ENCODE peak calls at places on chromosome 21, in four cellular contexts. One of them, this sample, is unnamed.

GRCh38 chr21:36478207-36478701 is 1.7 kb downstream of the CLDN14 start:
- DNase-seq in GM10248: no peak
- DNase-seq in T-helper 1 cell: no peak
- DNase-seq in stimulated activated CD4-positive, alpha-beta T cell treated with anti-CD3 and anti-CD28 coated beads, Interleukin-1b, Interleukin-23, amount 100 ng/mL, for 48 hours: peak; percentile 65
- DNase-seq in this sample: no peak

GRCh38 chr21:24759348-24760118 is 847.7 kb downstream of the MRPL39 start:
- DNase-seq in GM10248: no peak
- DNase-seq in stimulated activated CD4-positive, alpha-beta T cell treated with anti-CD3 and anti-CD28 coated beads, Interleukin-1b, Interleukin-23, amount 100 ng/mL, for 48 hours: no peak
- DNase-seq in T-helper 1 cell: no peak
- DNase-seq in this sample: no peak

GRCh38 chr21:43933146-43933673 is 68.2 kb downstream of the AGPAT3 start:
- DNase-seq in GM10248: no peak
- DNase-seq in stimulated activated CD4-positive, alpha-beta T cell treated with anti-CD3 and anti-CD28 coated beads, Interleukin-1b, Interleukin-23, amount 100 ng/mL, for 48 hours: no peak
- DNase-seq in T-helper 1 cell: no peak
- DNase-seq in this sample: no peak

GRCh38 chr21:45862544-45863207 is 118.9 kb upstream of the COL6A1 start:
- DNase-seq in T-helper 1 cell: no peak
- DNase-seq in stimulated activated CD4-positive, alpha-beta T cell treated with anti-CD3 and anti-CD28 coated beads, Interleukin-1b, Interleukin-23, amount 100 ng/mL, for 48 hours: no peak
- DNase-seq in GM10248: no peak
- DNase-seq in this sample: no peak

GRCh38 chr21:45135868-45136267 is 61.5 kb downstream of the ADARB1 start:
- DNase-seq in GM10248: no peak
- DNase-seq in T-helper 1 cell: no peak
- DNase-seq in stimulated activated CD4-positive, alpha-beta T cell treated with anti-CD3 and anti-CD28 coated beads, Interleukin-1b, Interleukin-23, amount 100 ng/mL, for 48 hours: no peak
- DNase-seq in this sample: no peak

GRCh38 chr21:31397515-31397926 is 53.5 kb upstream of the TIAM1 start:
- DNase-seq in T-helper 1 cell: no peak
- DNase-seq in GM10248: no peak
- DNase-seq in stimulated activated CD4-positive, alpha-beta T cell treated with anti-CD3 and anti-CD28 coated beads, Interleukin-1b, Interleukin-23, amount 100 ng/mL, for 48 hours: no peak
- DNase-seq in this sample: no peak

GRCh38 chr21:28959367-28960099 is 33.1 kb downstream of the LTN1 start:
- DNase-seq in stimulated activated CD4-positive, alpha-beta T cell treated with anti-CD3 and anti-CD28 coated beads, Interleukin-1b, Interleukin-23, amount 100 ng/mL, for 48 hours: no peak
- DNase-seq in T-helper 1 cell: no peak
- DNase-seq in GM10248: no peak
- DNase-seq in this sample: no peak

GRCh38 chr21:42513151-42513984 is at the start of gene SLC37A1:
- DNase-seq in GM10248: peak; percentile 69
- DNase-seq in stimulated activated CD4-positive, alpha-beta T cell treated with anti-CD3 and anti-CD28 coated beads, Interleukin-1b, Interleukin-23, amount 100 ng/mL, for 48 hours: no peak
- DNase-seq in T-helper 1 cell: no peak
- DNase-seq in this sample: peak; percentile 35

GRCh38 chr21:45580576-45581321 is 38.5 kb upstream of the SLC19A1 start:
- DNase-seq in stimulated activated CD4-positive, alpha-beta T cell treated with anti-CD3 and anti-CD28 coated beads, Interleukin-1b, Interleukin-23, amount 100 ng/mL, for 48 hours: no peak
- DNase-seq in T-helper 1 cell: no peak
- DNase-seq in GM10248: no peak
- DNase-seq in this sample: no peak

GRCh38 chr21:16502897-16503296 is 773.1 kb downstream of the USP25 start:
- DNase-seq in GM10248: no peak
- DNase-seq in stimulated activated CD4-positive, alpha-beta T cell treated with anti-CD3 and anti-CD28 coated beads, Interleukin-1b, Interleukin-23, amount 100 ng/mL, for 48 hours: no peak
- DNase-seq in T-helper 1 cell: no peak
- DNase-seq in this sample: no peak

GRCh38 chr21:28554660-28555475 is 437.8 kb downstream of the LTN1 start:
- DNase-seq in stimulated activated CD4-positive, alpha-beta T cell treated with anti-CD3 and anti-CD28 coated beads, Interleukin-1b, Interleukin-23, amount 100 ng/mL, for 48 hours: no peak
- DNase-seq in GM10248: no peak
- DNase-seq in T-helper 1 cell: no peak
- DNase-seq in this sample: no peak

GRCh38 chr21:15063081-15063820 is 1.5 kb downstream of the NRIP1 start:
- DNase-seq in stimulated activated CD4-positive, alpha-beta T cell treated with anti-CD3 and anti-CD28 coated beads, Interleukin-1b, Interleukin-23, amount 100 ng/mL, for 48 hours: peak; percentile 16
- DNase-seq in GM10248: no peak
- DNase-seq in T-helper 1 cell: no peak
- DNase-seq in this sample: no peak

GRCh38 chr21:39373634-39374033 is 24.7 kb upstream of the HMGN1 start:
- DNase-seq in GM10248: no peak
- DNase-seq in T-helper 1 cell: no peak
- DNase-seq in stimulated activated CD4-positive, alpha-beta T cell treated with anti-CD3 and anti-CD28 coated beads, Interleukin-1b, Interleukin-23, amount 100 ng/mL, for 48 hours: no peak
- DNase-seq in this sample: no peak

GRCh38 chr21:34726627-34727337 is 58.0 kb downstream of the CLIC6 start:
- DNase-seq in stimulated activated CD4-positive, alpha-beta T cell treated with anti-CD3 and anti-CD28 coated beads, Interleukin-1b, Interleukin-23, amount 100 ng/mL, for 48 hours: no peak
- DNase-seq in T-helper 1 cell: no peak
- DNase-seq in GM10248: no peak
- DNase-seq in this sample: no peak

GRCh38 chr21:44314561-44314960 is 14.7 kb downstream of the PFKL start:
- DNase-seq in T-helper 1 cell: no peak
- DNase-seq in stimulated activated CD4-positive, alpha-beta T cell treated with anti-CD3 and anti-CD28 coated beads, Interleukin-1b, Interleukin-23, amount 100 ng/mL, for 48 hours: no peak
- DNase-seq in GM10248: no peak
- DNase-seq in this sample: no peak

GRCh38 chr21:25772680-25773079 is 37.9 kb downstream of the GABPA start:
- DNase-seq in GM10248: no peak
- DNase-seq in stimulated activated CD4-positive, alpha-beta T cell treated with anti-CD3 and anti-CD28 coated beads, Interleukin-1b, Interleukin-23, amount 100 ng/mL, for 48 hours: no peak
- DNase-seq in T-helper 1 cell: no peak
- DNase-seq in this sample: no peak

GRCh38 chr21:39845581-39846130 is 21.6 kb upstream of the PCP4 start:
- DNase-seq in stimulated activated CD4-positive, alpha-beta T cell treated with anti-CD3 and anti-CD28 coated beads, Interleukin-1b, Interleukin-23, amount 100 ng/mL, for 48 hours: no peak
- DNase-seq in GM10248: no peak
- DNase-seq in T-helper 1 cell: no peak
- DNase-seq in this sample: no peak

GRCh38 chr21:35346697-35347096 is 297.6 kb upstream of the RUNX1 start:
- DNase-seq in GM10248: no peak
- DNase-seq in stimulated activated CD4-positive, alpha-beta T cell treated with anti-CD3 and anti-CD28 coated beads, Interleukin-1b, Interleukin-23, amount 100 ng/mL, for 48 hours: no peak
- DNase-seq in T-helper 1 cell: no peak
- DNase-seq in this sample: no peak

GRCh38 chr21:25636727-25637126 is 2.3 kb upstream of the JAM2 start:
- DNase-seq in stimulated activated CD4-positive, alpha-beta T cell treated with anti-CD3 and anti-CD28 coated beads, Interleukin-1b, Interleukin-23, amount 100 ng/mL, for 48 hours: no peak
- DNase-seq in T-helper 1 cell: no peak
- DNase-seq in GM10248: peak; percentile 18
- DNase-seq in this sample: no peak

GRCh38 chr21:44510508-44511218 is 29.3 kb downstream of the KRTAP10-1 start:
- DNase-seq in GM10248: peak; percentile 85
- DNase-seq in stimulated activated CD4-positive, alpha-beta T cell treated with anti-CD3 and anti-CD28 coated beads, Interleukin-1b, Interleukin-23, amount 100 ng/mL, for 48 hours: peak; percentile 70
- DNase-seq in T-helper 1 cell: peak; percentile 77
- DNase-seq in this sample: peak; percentile 86

GRCh38 chr21:34061983-34062382 is 11.4 kb upstream of the MRPS6 start:
- DNase-seq in T-helper 1 cell: no peak
- DNase-seq in GM10248: no peak
- DNase-seq in stimulated activated CD4-positive, alpha-beta T cell treated with anti-CD3 and anti-CD28 coated beads, Interleukin-1b, Interleukin-23, amount 100 ng/mL, for 48 hours: no peak
- DNase-seq in this sample: no peak

GRCh38 chr21:34336756-34337391 is 26.9 kb upstream of the KCNE2 start:
- DNase-seq in GM10248: no peak
- DNase-seq in stimulated activated CD4-positive, alpha-beta T cell treated with anti-CD3 and anti-CD28 coated beads, Interleukin-1b, Interleukin-23, amount 100 ng/mL, for 48 hours: no peak
- DNase-seq in T-helper 1 cell: no peak
- DNase-seq in this sample: no peak

GRCh38 chr21:45266518-45267389 is 20.9 kb downstream of the POFUT2 start:
- DNase-seq in GM10248: no peak
- DNase-seq in stimulated activated CD4-positive, alpha-beta T cell treated with anti-CD3 and anti-CD28 coated beads, Interleukin-1b, Interleukin-23, amount 100 ng/mL, for 48 hours: peak; percentile 46
- DNase-seq in T-helper 1 cell: no peak
- DNase-seq in this sample: no peak

GRCh38 chr21:37546949-37547614 is 180.5 kb downstream of the DYRK1A start:
- DNase-seq in stimulated activated CD4-positive, alpha-beta T cell treated with anti-CD3 and anti-CD28 coated beads, Interleukin-1b, Interleukin-23, amount 100 ng/mL, for 48 hours: no peak
- DNase-seq in GM10248: no peak
- DNase-seq in T-helper 1 cell: no peak
- DNase-seq in this sample: no peak

GRCh38 chr21:18384771-18385170 is 18.8 kb downstream of the TMPRSS15 start:
- DNase-seq in GM10248: no peak
- DNase-seq in T-helper 1 cell: no peak
- DNase-seq in stimulated activated CD4-positive, alpha-beta T cell treated with anti-CD3 and anti-CD28 coated beads, Interleukin-1b, Interleukin-23, amount 100 ng/mL, for 48 hours: no peak
- DNase-seq in this sample: no peak

GRCh38 chr21:41712201-41712600 is 54.7 kb downstream of the RIPK4 start:
- DNase-seq in stimulated activated CD4-positive, alpha-beta T cell treated with anti-CD3 and anti-CD28 coated beads, Interleukin-1b, Interleukin-23, amount 100 ng/mL, for 48 hours: no peak
- DNase-seq in GM10248: no peak
- DNase-seq in T-helper 1 cell: no peak
- DNase-seq in this sample: no peak

GRCh38 chr21:33302055-33302454 is 22.7 kb upstream of the IFNAR1 start:
- DNase-seq in stimulated activated CD4-positive, alpha-beta T cell treated with anti-CD3 and anti-CD28 coated beads, Interleukin-1b, Interleukin-23, amount 100 ng/mL, for 48 hours: no peak
- DNase-seq in T-helper 1 cell: no peak
- DNase-seq in GM10248: no peak
- DNase-seq in this sample: no peak

GRCh38 chr21:28587748-28588147 is 404.9 kb downstream of the LTN1 start:
- DNase-seq in stimulated activated CD4-positive, alpha-beta T cell treated with anti-CD3 and anti-CD28 coated beads, Interleukin-1b, Interleukin-23, amount 100 ng/mL, for 48 hours: no peak
- DNase-seq in T-helper 1 cell: no peak
- DNase-seq in GM10248: no peak
- DNase-seq in this sample: no peak

GRCh38 chr21:39097335-39097861 is 85.9 kb downstream of the PSMG1 start:
- DNase-seq in T-helper 1 cell: no peak
- DNase-seq in GM10248: no peak
- DNase-seq in stimulated activated CD4-positive, alpha-beta T cell treated with anti-CD3 and anti-CD28 coated beads, Interleukin-1b, Interleukin-23, amount 100 ng/mL, for 48 hours: no peak
- DNase-seq in this sample: no peak

GRCh38 chr21:46000731-46001641 is 19.4 kb downstream of the COL6A1 start:
- DNase-seq in GM10248: no peak
- DNase-seq in stimulated activated CD4-positive, alpha-beta T cell treated with anti-CD3 and anti-CD28 coated beads, Interleukin-1b, Interleukin-23, amount 100 ng/mL, for 48 hours: no peak
- DNase-seq in T-helper 1 cell: peak; percentile 8
- DNase-seq in this sample: no peak

GRCh38 chr21:44434936-44435635 is 20.2 kb upstream of the LRRC3 start:
- DNase-seq in GM10248: no peak
- DNase-seq in stimulated activated CD4-positive, alpha-beta T cell treated with anti-CD3 and anti-CD28 coated beads, Interleukin-1b, Interleukin-23, amount 100 ng/mL, for 48 hours: no peak
- DNase-seq in T-helper 1 cell: peak; percentile 6
- DNase-seq in this sample: no peak

GRCh38 chr21:31837613-31838390 is 35.0 kb upstream of the HUNK start:
- DNase-seq in stimulated activated CD4-positive, alpha-beta T cell treated with anti-CD3 and anti-CD28 coated beads, Interleukin-1b, Interleukin-23, amount 100 ng/mL, for 48 hours: no peak
- DNase-seq in GM10248: no peak
- DNase-seq in T-helper 1 cell: no peak
- DNase-seq in this sample: no peak

GRCh38 chr21:41766883-41767605 is at the start of gene RIPK4:
- DNase-seq in T-helper 1 cell: peak; percentile 38
- DNase-seq in stimulated activated CD4-positive, alpha-beta T cell treated with anti-CD3 and anti-CD28 coated beads, Interleukin-1b, Interleukin-23, amount 100 ng/mL, for 48 hours: peak; percentile 69
- DNase-seq in GM10248: peak; percentile 71
- DNase-seq in this sample: peak; percentile 28